ENCODE peak calls at places on chromosomes 3 and 15, in seven cellular contexts. V, F, A, M, G, L and Y are unnamed samples.

GRCh38 chr3:64957639-64958038 is 269.8 kb upstream of the ADAMTS9 start:
- DNase-seq in V (no peak), F (no peak), A (no peak), M (no peak), G (no peak), L (peak), Y (no peak)

GRCh38 chr3:23763040-23763477 is 42.7 kb upstream of the UBE2E1 start:
- DNase-seq in V (no peak), F (no peak), A (no peak), M (no peak), G (no peak), L (peak), Y (no peak)

GRCh38 chr3:12405432-12406272 is 78.6 kb upstream of the TSEN2 start:
- DNase-seq in V (no peak), F (peak), A (no peak), M (peak), G (peak), L (peak), Y (peak)

GRCh38 chr15:76193934-76194333 is 117.3 kb downstream of the ETFA start:
- DNase-seq in V (no peak), F (no peak), A (no peak), M (no peak), G (no peak), L (no peak), Y (no peak)

GRCh38 chr15:58472821-58473581 is 41.2 kb downstream of the LIPC start:
- DNase-seq in V (no peak), F (no peak), A (no peak), M (no peak), G (no peak), L (peak), Y (no peak)

GRCh38 chr3:111956449-111956848 is 22.4 kb upstream of the ABHD10 start:
- DNase-seq in V (no peak), F (no peak), A (no peak), M (no peak), G (no peak), L (no peak), Y (no peak)

GRCh38 chr3:129542747-129543146 is 228 bp upstream of the H1-8 start:
- DNase-seq in V (no peak), F (no peak), A (no peak), M (no peak), G (no peak), L (no peak), Y (no peak)

GRCh38 chr3:139151530-139151929 is 106.8 kb upstream of the PRR23C start:
- DNase-seq in V (no peak), F (no peak), A (no peak), M (no peak), G (no peak), L (no peak), Y (no peak)

GRCh38 chr3:27613846-27614500 is 108.2 kb downstream of the EOMES start:
- DNase-seq in V (no peak), F (no peak), A (no peak), M (no peak), G (no peak), L (peak), Y (no peak)

GRCh38 chr3:147613710-147614109 is 204.5 kb downstream of the ZIC1 start:
- DNase-seq in V (no peak), F (no peak), A (no peak), M (no peak), G (no peak), L (no peak), Y (no peak)

GRCh38 chr3:133955892-133956291 is 60.2 kb upstream of the RAB6B start:
- DNase-seq in V (no peak), F (no peak), A (no peak), M (no peak), G (no peak), L (no peak), Y (peak)

GRCh38 chr15:51243774-51244173 is 94.6 kb downstream of the CYP19A1 start:
- DNase-seq in V (no peak), F (no peak), A (no peak), M (no peak), G (peak), L (no peak), Y (peak)

GRCh38 chr3:14946749-14947104 is 656 bp upstream of the NR2C2 start:
- DNase-seq in V (no peak), F (no peak), A (no peak), M (no peak), G (no peak), L (peak), Y (peak)

GRCh38 chr15:43517354-43518072 is at the start of gene MAP1A:
- DNase-seq in V (peak), F (no peak), A (no peak), M (peak), G (no peak), L (peak), Y (no peak)

GRCh38 chr3:135806342-135806741 is 159.2 kb upstream of the PPP2R3A start:
- DNase-seq in V (no peak), F (no peak), A (no peak), M (no peak), G (no peak), L (no peak), Y (no peak)

GRCh38 chr3:150083653-150084037 is 113.0 kb upstream of the PFN2 start:
- DNase-seq in V (no peak), F (no peak), A (no peak), M (no peak), G (no peak), L (peak), Y (no peak)

GRCh38 chr15:75172168-75172841 is 29.4 kb upstream of the C15orf39 start:
- DNase-seq in V (no peak), F (no peak), A (no peak), M (no peak), G (no peak), L (no peak), Y (peak)

GRCh38 chr15:92005154-92005553 is 151.6 kb downstream of the SLCO3A1 start:
- DNase-seq in V (no peak), F (no peak), A (no peak), M (no peak), G (no peak), L (no peak), Y (no peak)

GRCh38 chr3:183664913-183665381 is 29.5 kb downstream of the KLHL24 start:
- DNase-seq in V (no peak), F (no peak), A (no peak), M (no peak), G (no peak), L (peak), Y (peak)

GRCh38 chr3:134652409-134652831 is 1.6 kb upstream of the KY start:
- DNase-seq in V (no peak), F (peak), A (no peak), M (no peak), G (no peak), L (peak), Y (peak)

GRCh38 chr3:189824629-189825312 is 193.6 kb downstream of the TP63 start:
- DNase-seq in V (no peak), F (peak), A (no peak), M (no peak), G (no peak), L (peak), Y (peak)

GRCh38 chr3:38111696-38112377 is 25.1 kb downstream of the ACAA1 start:
- DNase-seq in V (no peak), F (peak), A (no peak), M (no peak), G (no peak), L (no peak), Y (no peak)

GRCh38 chr3:66335671-66336070 is 114.9 kb downstream of the SLC25A26 start:
- DNase-seq in V (no peak), F (no peak), A (no peak), M (no peak), G (no peak), L (no peak), Y (no peak)

GRCh38 chr15:45402955-45403892 is 24.9 kb upstream of the GATM start:
- DNase-seq in V (peak), F (peak), A (no peak), M (no peak), G (no peak), L (peak), Y (peak)

GRCh38 chr3:8741581-8742355 is 8.2 kb downstream of the CAV3 start:
- DNase-seq in V (peak), F (peak), A (no peak), M (no peak), G (peak), L (peak), Y (peak)

GRCh38 chr3:180036678-180037455 is at the start of gene PEX5L:
- DNase-seq in V (peak), F (peak), A (no peak), M (peak), G (no peak), L (peak), Y (peak)

GRCh38 chr3:169666079-169666436 is 2.5 kb upstream of the MECOM start:
- DNase-seq in V (no peak), F (no peak), A (no peak), M (no peak), G (no peak), L (no peak), Y (no peak)

GRCh38 chr15:90053685-90054466 is 48.4 kb downstream of the IDH2 start:
- DNase-seq in V (no peak), F (no peak), A (no peak), M (no peak), G (no peak), L (no peak), Y (no peak)

DNA sequence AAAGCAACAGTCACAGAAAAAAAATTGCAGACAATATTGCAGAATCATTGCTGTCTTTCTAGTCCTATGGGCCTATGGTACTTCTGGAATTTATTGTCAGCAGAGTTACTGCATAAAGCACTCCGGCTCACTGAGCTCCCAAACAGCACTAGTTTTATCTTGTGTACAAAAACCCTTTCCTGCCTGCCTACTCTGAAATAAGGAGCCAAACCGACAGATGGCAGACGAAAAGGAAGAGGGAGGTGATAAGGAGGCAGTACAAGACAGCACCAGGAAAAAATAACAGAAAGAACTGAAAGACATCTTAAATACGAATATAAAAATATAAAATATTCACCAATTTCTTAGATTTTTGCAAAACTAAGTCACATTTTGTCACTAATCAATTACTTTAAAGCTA is 15.6 kb downstream of the HERC1 start:
- DNase-seq in V (no peak), F (no peak), A (no peak), M (no peak), G (no peak), L (peak), Y (no peak)
- TF ChIP-seq CTCF in V (no peak), F (no peak), A (no peak), M (no peak), G (no peak), L (peak), Y (no peak)

DNA sequence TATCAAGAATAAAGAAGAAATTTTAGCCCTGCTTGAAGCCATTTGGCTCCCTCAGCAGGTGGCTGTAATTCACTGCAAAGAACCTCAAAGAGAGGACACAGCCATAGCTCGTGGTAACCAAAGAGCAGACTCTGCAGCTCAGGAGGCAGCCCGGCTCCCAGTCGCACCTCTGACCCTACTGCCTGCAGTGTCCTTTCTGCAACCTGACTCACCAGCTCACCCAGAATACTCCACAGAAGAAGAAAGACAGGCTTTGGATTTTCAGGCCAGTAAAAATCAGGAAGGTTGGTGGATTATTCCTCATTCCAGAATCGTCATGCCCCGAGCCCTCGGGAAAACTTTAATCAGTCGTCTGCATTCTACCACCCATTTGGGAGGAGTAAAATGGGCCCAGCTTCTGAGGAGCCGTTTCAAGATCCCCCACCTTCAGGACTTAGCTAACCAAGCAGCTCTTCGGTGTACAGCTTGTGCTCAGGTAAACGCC is 38.6 kb downstream of the ZBTB11 start:
- DNase-seq in V (peak), F (no peak), A (no peak), M (no peak), G (no peak), L (no peak), Y (no peak)
- TF ChIP-seq CTCF in V (no peak), F (no peak), A (peak), M (no peak), G (no peak), L (no peak), Y (no peak)

DNA sequence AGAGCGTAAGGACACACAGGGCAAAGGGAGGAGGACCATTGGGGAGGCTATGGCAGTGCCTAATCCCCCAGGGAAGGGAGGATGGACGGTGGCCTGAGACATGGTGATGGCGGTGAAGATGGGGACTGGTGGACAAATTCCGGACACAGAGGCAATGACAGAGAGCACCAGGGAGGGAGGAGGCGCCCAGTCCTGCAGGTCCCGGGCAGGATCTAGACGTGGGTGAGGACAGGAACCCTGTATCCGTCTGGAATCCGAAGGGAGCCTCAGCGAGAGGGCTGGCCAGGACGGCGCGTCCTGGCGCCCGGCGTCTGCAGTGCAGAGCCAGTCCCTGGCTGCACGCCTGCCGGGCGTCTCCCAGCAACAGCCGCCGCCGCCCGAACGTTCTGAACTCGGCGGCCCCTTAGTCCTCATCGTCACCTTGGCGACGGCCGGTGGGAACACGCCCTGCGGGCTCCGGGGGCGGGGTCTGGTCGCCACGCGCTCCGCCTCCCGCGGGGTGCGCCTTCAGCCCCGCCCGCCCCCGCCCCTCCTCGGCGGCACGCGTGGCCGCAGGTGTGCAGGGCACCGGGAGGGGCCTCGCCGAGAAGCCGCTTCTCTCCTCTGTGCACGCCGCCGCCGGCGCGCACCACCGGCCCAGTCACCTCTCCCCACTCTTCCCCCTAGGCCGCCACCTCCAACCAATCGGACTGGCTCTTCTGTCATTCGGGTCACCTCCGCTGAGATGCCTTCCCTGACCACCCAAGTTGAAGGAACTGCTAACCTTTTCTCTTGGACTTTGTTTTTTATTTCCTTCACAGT is 11.6 kb downstream of the XIRP1 start:
- DNase-seq in V (peak), F (peak), A (peak), M (peak), G (peak), L (peak), Y (peak)
- TF ChIP-seq CTCF in V (no peak), F (peak), A (no peak), M (peak), G (no peak), L (peak), Y (no peak)

DNA sequence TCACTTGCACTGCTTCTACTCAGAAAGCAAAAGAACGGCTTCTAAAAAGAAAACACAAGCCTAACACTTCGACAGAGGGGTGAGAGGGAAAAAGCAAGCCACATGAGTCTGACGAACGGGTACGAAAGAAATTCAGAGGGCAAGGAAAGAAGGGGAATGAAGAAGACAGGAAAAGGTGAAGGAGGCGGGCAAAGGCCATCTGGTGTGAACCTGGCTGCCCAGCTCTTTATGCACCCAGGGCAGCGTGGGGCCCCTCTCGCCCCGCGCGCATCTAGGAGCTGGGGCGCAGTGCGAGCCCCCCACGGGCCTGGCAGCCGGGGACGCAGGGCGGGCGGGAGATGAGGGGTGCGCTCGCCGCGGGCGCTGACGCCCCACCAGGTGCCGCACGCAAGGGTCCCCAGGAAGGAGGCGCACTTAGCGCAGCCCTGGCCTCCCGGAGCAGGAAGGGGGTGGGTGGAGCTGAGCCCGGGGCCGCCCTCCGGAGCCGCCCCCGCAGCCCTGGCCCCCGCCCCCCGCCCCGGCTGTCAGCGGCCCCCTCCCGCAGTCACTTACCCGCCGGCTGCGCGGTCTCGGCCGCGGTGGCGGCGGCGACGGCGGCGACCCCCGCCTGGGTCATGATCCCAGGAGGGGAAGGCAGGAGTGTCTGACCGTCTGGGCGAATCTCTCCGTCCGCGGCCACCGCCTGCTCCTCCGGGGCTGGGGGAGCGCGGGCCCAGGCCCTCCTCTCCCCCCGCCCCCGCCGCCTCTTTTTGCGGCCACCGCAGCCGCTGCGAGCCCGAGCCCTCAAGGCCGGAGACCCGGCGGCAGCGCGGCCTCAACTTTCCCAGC is at the start of gene USF3:
- DNase-seq in V (peak), F (peak), A (peak), M (peak), G (peak), L (peak), Y (peak)
- TF ChIP-seq CTCF in V (no peak), F (no peak), A (no peak), M (no peak), G (no peak), L (no peak), Y (no peak)

DNA sequence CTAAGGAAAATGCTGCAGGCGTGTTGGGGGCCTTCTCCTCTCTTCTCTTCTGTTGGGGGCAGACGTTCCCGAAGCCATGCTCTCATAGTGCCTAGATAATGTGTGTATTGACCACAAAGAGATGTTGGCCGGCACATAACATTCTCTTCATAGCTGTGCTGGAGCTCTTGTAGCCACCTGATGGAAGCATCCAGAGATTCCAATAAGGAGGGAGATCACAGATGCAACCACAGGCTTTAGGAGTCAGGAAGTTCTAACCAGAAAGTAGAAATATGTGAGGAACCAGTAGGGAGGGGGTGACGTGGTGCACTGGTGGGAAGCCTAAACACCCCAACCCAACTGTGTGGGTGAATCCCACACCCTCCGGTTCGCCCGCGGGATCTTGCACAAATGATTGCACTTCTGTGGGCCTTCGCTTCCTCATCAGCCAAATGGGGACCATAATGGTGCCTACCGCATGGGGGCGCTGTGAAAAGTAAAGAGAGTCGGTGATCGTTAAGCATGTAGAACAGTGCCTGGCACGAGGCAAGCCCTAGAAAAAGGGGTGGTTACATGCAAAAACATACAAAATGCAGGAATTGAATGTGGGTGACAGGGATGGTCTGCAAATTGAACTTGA is 87.8 kb downstream of the TOP2B start:
- DNase-seq in V (peak), F (no peak), A (no peak), M (no peak), G (no peak), L (no peak), Y (no peak)
- TF ChIP-seq CTCF in V (peak), F (no peak), A (peak), M (no peak), G (no peak), L (no peak), Y (no peak)

GRCh38 chr3:127406309-127407025 is 118.6 kb upstream of the PRR20G start:
- DNase-seq in V (no peak), F (no peak), A (no peak), M (no peak), G (peak), L (peak), Y (peak)
- TF ChIP-seq CTCF in V (no peak), F (no peak), A (peak), M (no peak), G (peak), L (peak), Y (peak)